ENCODE peak calls at places on chromosomes 5 and 9, in four cellular contexts. V is bronchial epithelial cell, I is GM13977, H is tibial artery. T is an unnamed sample.

GRCh38 chr5:179763215-179763945 is 30.4 kb upstream of the LTC4S start:
- DNase-seq in V (peak), I (peak), H (peak), T (no peak)

GRCh38 chr5:144187699-144188294 is 17.1 kb downstream of the KCTD16 start:
- DNase-seq in V (peak), I (peak), H (no peak), T (no peak)

GRCh38 chr9:6239694-6240093 is 24.1 kb downstream of the IL33 start:
- DNase-seq in V (peak), I (no peak), H (no peak), T (no peak)

GRCh38 chr5:28400076-28400475 is 1361.7 kb upstream of the CDH9 start:
- DNase-seq in V (no peak), I (no peak), H (no peak), T (no peak)

GRCh38 chr9:123150708-123151503 is 117.4 kb downstream of the GPR21 start:
- DNase-seq in V (peak), I (no peak), H (no peak), T (no peak)

GRCh38 chr9:19298601-19299000 is 68.1 kb downstream of the DENND4C start:
- DNase-seq in V (no peak), I (no peak), H (no peak), T (no peak)

GRCh38 chr5:176180781-176181180 is 57.4 kb upstream of the SIMC1 start:
- DNase-seq in V (no peak), I (no peak), H (no peak), T (no peak)

GRCh38 chr9:94918038-94918753 is 191.7 kb downstream of the AOPEP start:
- DNase-seq in V (no peak), I (peak), H (no peak), T (no peak)

GRCh38 chr5:177984565-177985166 is 11.4 kb downstream of the PROP1 start:
- DNase-seq in V (no peak), I (no peak), H (no peak), T (no peak)

GRCh38 chr9:69118656-69119055 is 55.4 kb upstream of the TJP2 start:
- DNase-seq in V (no peak), I (no peak), H (no peak), T (no peak)

GRCh38 chr5:1465117-1465516 is 19.9 kb upstream of the SLC6A3 start:
- DNase-seq in V (no peak), I (no peak), H (peak), T (no peak)

GRCh38 chr5:78647838-78648358 is 674 bp downstream of the LHFPL2 start:
- DNase-seq in V (peak), I (peak), H (peak), T (no peak)

GRCh38 chr5:150082889-150083288 is 3.5 kb downstream of the CSF1R start:
- DNase-seq in V (no peak), I (peak), H (no peak), T (no peak)

GRCh38 chr5:86546050-86546449 is 71.7 kb upstream of the COX7C start:
- DNase-seq in V (no peak), I (no peak), H (no peak), T (no peak)

GRCh38 chr5:34721359-34721758 is 65.2 kb downstream of the RAI14 start:
- DNase-seq in V (no peak), I (no peak), H (no peak), T (no peak)

GRCh38 chr5:59584858-59585846 is 308.4 kb downstream of the PDE4D start:
- DNase-seq in V (no peak), I (no peak), H (no peak), T (no peak)

GRCh38 chr9:22030101-22030598 is 21.0 kb upstream of the CDKN2B start:
- DNase-seq in V (peak), I (no peak), H (no peak), T (no peak)

GRCh38 chr5:144189800-144190429 is 19.2 kb downstream of the KCTD16 start:
- DNase-seq in V (peak), I (peak), H (no peak), T (no peak)

GRCh38 chr9:121269030-121269887 is 1.3 kb downstream of the GSN start:
- DNase-seq in V (peak), I (no peak), H (peak), T (no peak)

GRCh38 chr5:138438724-138439536 is at the start of gene REEP2:
- DNase-seq in V (peak), I (peak), H (peak), T (no peak)

DNA sequence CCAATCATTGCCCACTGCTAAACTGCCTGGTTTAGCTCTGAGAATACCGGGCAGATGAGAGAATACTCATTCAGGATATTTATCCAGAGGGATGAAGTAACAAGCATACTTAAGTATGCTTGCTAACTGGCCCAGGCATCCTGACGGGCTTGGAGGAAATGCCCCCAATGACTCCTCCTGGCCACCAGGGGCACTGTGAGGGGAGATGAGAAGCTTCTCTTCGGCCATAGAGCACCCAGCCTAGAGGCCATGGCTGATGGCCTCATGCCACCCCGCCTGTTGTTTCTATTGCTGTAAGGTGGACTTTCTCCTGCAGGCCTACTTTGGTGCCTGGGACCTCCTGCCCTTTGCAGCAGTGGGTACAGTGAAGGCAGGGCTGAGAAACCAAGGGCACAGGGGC is 134.5 kb upstream of the FSTL4 start:
- DNase-seq in V (no peak), I (no peak), H (no peak), T (no peak)
- TF ChIP-seq CTCF in V (peak), I (peak), H (no peak), T (no peak)

DNA sequence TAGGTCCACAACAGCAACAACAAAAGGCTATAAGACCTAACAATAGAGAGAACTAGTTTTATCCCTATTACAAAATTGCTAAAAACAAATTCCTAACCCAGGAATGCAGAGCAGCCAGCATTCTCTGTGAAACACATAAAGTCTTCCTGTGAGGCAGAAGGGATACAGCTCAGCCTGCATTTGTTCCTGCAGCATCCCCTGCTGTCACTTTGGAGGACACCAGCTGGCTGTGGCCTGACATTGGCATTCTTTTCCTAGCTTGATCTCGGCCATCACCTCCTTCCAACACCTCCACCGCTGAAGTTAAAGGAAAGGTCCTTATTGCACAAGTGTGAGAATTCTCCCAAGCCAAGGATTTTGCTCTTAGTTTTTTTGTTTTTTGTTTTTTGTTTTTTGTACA is 186.1 kb downstream of the SNCAIP start:
- DNase-seq in V (no peak), I (no peak), H (no peak), T (no peak)
- TF ChIP-seq CTCF in V (peak), I (no peak), H (no peak), T (no peak)

GRCh38 chr9:91771027-91771426 is 179.0 kb downstream of the ROR2 start:
- DNase-seq in V (peak), I (no peak), H (no peak), T (no peak)
- TF ChIP-seq CTCF in V (peak), I (no peak), H (no peak), T (no peak)

GRCh38 chr5:173984218-173984617 is 4.8 kb upstream of the C5orf47 start:
- DNase-seq in V (peak), I (no peak), H (no peak), T (no peak)
- TF ChIP-seq CTCF in V (peak), I (peak), H (no peak), T (no peak)

DNA sequence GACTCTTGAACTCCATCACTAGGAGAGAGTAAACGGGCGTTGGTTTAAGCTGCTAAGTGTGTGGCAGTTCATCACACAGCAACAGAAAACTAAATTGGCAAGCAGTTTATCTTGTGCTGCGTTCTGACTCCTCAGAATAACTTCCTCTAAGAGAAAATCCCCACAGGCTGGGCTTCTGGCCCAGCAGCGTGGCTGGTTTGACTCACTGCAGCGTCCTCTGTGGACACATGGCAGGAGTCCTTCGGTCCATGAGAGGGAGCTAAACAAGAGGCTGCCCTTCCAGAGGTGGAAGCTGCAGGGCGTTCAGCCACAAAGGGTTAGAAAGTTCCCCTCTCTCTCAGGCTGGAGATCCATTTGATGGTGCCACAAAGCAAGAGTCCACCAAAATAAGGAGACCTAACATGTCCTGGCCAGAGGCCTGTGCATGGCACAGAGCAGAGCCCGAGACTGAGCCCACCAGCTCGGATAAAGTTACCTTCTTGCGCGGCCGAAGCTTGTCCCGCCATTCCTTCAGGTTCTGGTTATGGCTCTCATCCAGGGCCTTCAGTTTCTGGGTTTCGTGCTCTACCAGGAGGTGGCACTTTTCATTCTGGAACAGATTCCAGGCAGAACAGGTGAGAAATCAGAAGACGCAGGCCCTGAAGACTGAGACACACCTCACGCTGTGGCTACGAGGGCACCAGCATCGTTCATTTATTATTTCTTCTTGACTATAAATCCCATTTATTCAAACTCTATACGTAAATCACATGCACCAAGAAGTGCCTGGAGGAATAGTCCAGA is 46.2 kb upstream of the FBXW11 start:
- DNase-seq in V (no peak), I (no peak), H (peak), T (no peak)
- TF ChIP-seq CTCF in V (no peak), I (no peak), H (no peak), T (no peak)

GRCh38 chr9:12958279-12958678 is 183.5 kb downstream of the LURAP1L start:
- DNase-seq in V (no peak), I (no peak), H (no peak), T (no peak)

GRCh38 chr9:12964271-12964670 is 189.5 kb downstream of the LURAP1L start:
- DNase-seq in V (no peak), I (no peak), H (no peak), T (no peak)

GRCh38 chr9:12958708-12959107 is 183.9 kb downstream of the LURAP1L start:
- DNase-seq in V (no peak), I (no peak), H (no peak), T (no peak)

GRCh38 chr9:12963537-12963936 is 188.7 kb downstream of the LURAP1L start:
- DNase-seq in V (no peak), I (no peak), H (no peak), T (no peak)

GRCh38 chr9:12961276-12961809 is 186.5 kb downstream of the LURAP1L start:
- DNase-seq in V (peak), I (no peak), H (no peak), T (no peak)
- TF ChIP-seq CTCF in V (no peak), I (no peak), H (no peak), T (no peak)

T was measured in omental fat pad.